ENCODE peak calls at places on chromosomes 1 and 21, in six cellular contexts. Q is SJSA1; S is stimulated activated CD4-positive, alpha-beta T cell treated with anti-CD3 and anti-CD28 coated beads, Interleukin-1b, Interleukin-23, amount 100 ng/mL, for 4 hours; O is CD4-positive, alpha-beta T cell; J is CD8-positive, alpha-beta T cell; X is NK-92 treated with Interleukin-12 subunit alpha and Interleukin-12 subunit beta, amount 100 ng/mL, for 24 hours. I is an unnamed sample.

GRCh38 chr1:150162582-150162861 is 12.8 kb downstream of the PLEKHO1 start:
- DNase-seq in Q (no peak), S (no peak), O (no peak), J (no peak), X (no peak), I (no peak)

GRCh38 chr1:59738591-59739015 is 76.1 kb upstream of the HOOK1 start:
- DNase-seq in Q (no peak), S (no peak), O (no peak), J (no peak), X (no peak), I (no peak)

GRCh38 chr1:228471154-228471761 is 15.9 kb upstream of the RNF187 start:
- DNase-seq in Q (no peak), S (no peak), O (no peak), J (no peak), X (no peak), I (no peak)

GRCh38 chr1:27607239-27607804 is 3.4 kb upstream of the AHDC1 start:
- DNase-seq in Q (no peak), S (no peak), O (no peak), J (no peak), X (no peak), I (no peak)

GRCh38 chr21:41638201-41638790 is 128.6 kb downstream of the RIPK4 start:
- DNase-seq in Q (no peak), S (no peak), O (no peak), J (no peak), X (no peak), I (no peak)

GRCh38 chr1:47571161-47571560 is 133.3 kb downstream of the FOXD2 start:
- DNase-seq in Q (no peak), S (no peak), O (no peak), J (no peak), X (no peak), I (no peak)

GRCh38 chr1:112713466-112714312 is 1.4 kb downstream of the PPM1J start:
- DNase-seq in Q (peak; percentile 40), S (no peak), O (no peak), J (no peak), X (no peak), I (no peak)

GRCh38 chr1:151574575-151575529 is 34.7 kb downstream of the TUFT1 start:
- DNase-seq in Q (peak; percentile 87), S (no peak), O (no peak), J (no peak), X (peak; percentile 10), I (no peak)

GRCh38 chr1:178650950-178651461 is 74.0 kb upstream of the RALGPS2 start:
- DNase-seq in Q (no peak), S (no peak), O (no peak), J (no peak), X (no peak), I (no peak)

GRCh38 chr1:71956613-71957012 is 325.7 kb downstream of the NEGR1 start:
- DNase-seq in Q (no peak), S (no peak), O (no peak), J (no peak), X (no peak), I (no peak)

GRCh38 chr1:9942399-9942938 is 722 bp downstream of the LZIC start:
- DNase-seq in Q (no peak), S (no peak), O (no peak), J (peak; percentile 24), X (no peak), I (no peak)

GRCh38 chr1:64686828-64687724 is 57.8 kb upstream of the RAVER2 start:
- DNase-seq in Q (no peak), S (no peak), O (no peak), J (no peak), X (no peak), I (no peak)

GRCh38 chr1:167900907-167901306 is 13.0 kb downstream of the ADCY10 start:
- DNase-seq in Q (no peak), S (no peak), O (no peak), J (no peak), X (no peak), I (no peak)

GRCh38 chr1:181117648-181118449 is 29.3 kb downstream of the IER5 start:
- DNase-seq in Q (no peak), S (no peak), O (no peak), J (no peak), X (no peak), I (no peak)

GRCh38 chr1:91857557-91858239 is 28.3 kb downstream of the TGFBR3 start:
- DNase-seq in Q (no peak), S (no peak), O (no peak), J (no peak), X (no peak), I (no peak)